ENCODE peak calls at places on chromosomes 7 and 10, in seven cellular contexts. One of them, this sample, is unnamed.

GRCh38 chr7:94247970-94248369 is 146.7 kb upstream of the COL1A2 start:
- DNase-seq in mammary epithelial cell: no peak
- DNase-seq in ascending aorta: no peak
- DNase-seq in cardiac muscle cell: no peak
- DNase-seq in CD4-positive, alpha-beta T cell: no peak
- DNase-seq in left lung: no peak
- DNase-seq in caudate nucleus: no peak
- DNase-seq in this sample: no peak

GRCh38 chr7:40015790-40016296 is 65.8 kb downstream of the CDK13 start:
- DNase-seq in ascending aorta: no peak
- DNase-seq in left lung: no peak
- DNase-seq in caudate nucleus: no peak
- DNase-seq in CD4-positive, alpha-beta T cell: no peak
- DNase-seq in mammary epithelial cell: peak; percentile 39
- DNase-seq in cardiac muscle cell: peak; percentile 66
- DNase-seq in this sample: peak; percentile 11

GRCh38 chr10:101018600-101019439 is 12.1 kb downstream of the PDZD7 start:
- DNase-seq in caudate nucleus: peak; percentile 70
- DNase-seq in CD4-positive, alpha-beta T cell: peak; percentile 75
- DNase-seq in ascending aorta: peak; percentile 90
- DNase-seq in left lung: peak; percentile 93
- DNase-seq in cardiac muscle cell: peak; percentile 87
- DNase-seq in mammary epithelial cell: peak; percentile 71
- DNase-seq in this sample: peak; percentile 87

GRCh38 chr7:55574062-55574717 is 1.9 kb upstream of the VOPP1 start:
- DNase-seq in mammary epithelial cell: peak; percentile 83
- DNase-seq in cardiac muscle cell: peak; percentile 22
- DNase-seq in caudate nucleus: no peak
- DNase-seq in left lung: no peak
- DNase-seq in ascending aorta: no peak
- DNase-seq in CD4-positive, alpha-beta T cell: no peak
- DNase-seq in this sample: no peak

GRCh38 chr7:97272237-97272975 is 154.9 kb downstream of the SDHAF3 start:
- DNase-seq in mammary epithelial cell: no peak
- DNase-seq in ascending aorta: no peak
- DNase-seq in CD4-positive, alpha-beta T cell: no peak
- DNase-seq in left lung: no peak
- DNase-seq in caudate nucleus: no peak
- DNase-seq in cardiac muscle cell: no peak
- DNase-seq in this sample: no peak

GRCh38 chr7:152514771-152515105 is 78.9 kb upstream of the KMT2C start:
- DNase-seq in cardiac muscle cell: no peak
- DNase-seq in left lung: peak; percentile 47
- DNase-seq in ascending aorta: no peak
- DNase-seq in caudate nucleus: no peak
- DNase-seq in CD4-positive, alpha-beta T cell: no peak
- DNase-seq in mammary epithelial cell: no peak
- DNase-seq in this sample: no peak

GRCh38 chr7:40211291-40212003 is 76.6 kb downstream of the SUGCT start:
- DNase-seq in mammary epithelial cell: no peak
- DNase-seq in caudate nucleus: no peak
- DNase-seq in CD4-positive, alpha-beta T cell: no peak
- DNase-seq in left lung: no peak
- DNase-seq in cardiac muscle cell: peak; percentile 71
- DNase-seq in ascending aorta: no peak
- DNase-seq in this sample: no peak

GRCh38 chr10:123559066-123559822 is 106.9 kb upstream of the GPR26 start:
- DNase-seq in ascending aorta: peak; percentile 73
- DNase-seq in cardiac muscle cell: peak; percentile 72
- DNase-seq in CD4-positive, alpha-beta T cell: peak; percentile 77
- DNase-seq in caudate nucleus: peak; percentile 85
- DNase-seq in mammary epithelial cell: peak; percentile 34
- DNase-seq in left lung: peak; percentile 88
- DNase-seq in this sample: peak; percentile 54

GRCh38 chr7:100629117-100629711 is 12.1 kb downstream of the TFR2 start:
- DNase-seq in ascending aorta: no peak
- DNase-seq in left lung: no peak
- DNase-seq in caudate nucleus: no peak
- DNase-seq in mammary epithelial cell: no peak
- DNase-seq in CD4-positive, alpha-beta T cell: no peak
- DNase-seq in cardiac muscle cell: peak; percentile 33
- DNase-seq in this sample: no peak

GRCh38 chr7:140678816-140679130 is 6.0 kb downstream of the ADCK2 start:
- DNase-seq in CD4-positive, alpha-beta T cell: no peak
- DNase-seq in mammary epithelial cell: no peak
- DNase-seq in ascending aorta: peak; percentile 44
- DNase-seq in cardiac muscle cell: no peak
- DNase-seq in left lung: no peak
- DNase-seq in caudate nucleus: no peak
- DNase-seq in this sample: no peak

GRCh38 chr10:98417481-98417959 is 2.5 kb upstream of the PYROXD2 start:
- DNase-seq in caudate nucleus: no peak
- DNase-seq in mammary epithelial cell: no peak
- DNase-seq in left lung: peak; percentile 57
- DNase-seq in ascending aorta: peak; percentile 60
- DNase-seq in cardiac muscle cell: no peak
- DNase-seq in CD4-positive, alpha-beta T cell: no peak
- DNase-seq in this sample: no peak

GRCh38 chr7:41261081-41261480 is 441.8 kb downstream of the INHBA start:
- DNase-seq in ascending aorta: no peak
- DNase-seq in caudate nucleus: no peak
- DNase-seq in left lung: no peak
- DNase-seq in cardiac muscle cell: no peak
- DNase-seq in CD4-positive, alpha-beta T cell: no peak
- DNase-seq in mammary epithelial cell: no peak
- DNase-seq in this sample: peak; percentile 11

GRCh38 chr7:91135703-91136102 is 128.5 kb upstream of the FZD1 start:
- DNase-seq in mammary epithelial cell: peak; percentile 60
- DNase-seq in cardiac muscle cell: no peak
- DNase-seq in ascending aorta: no peak
- DNase-seq in caudate nucleus: no peak
- DNase-seq in left lung: no peak
- DNase-seq in CD4-positive, alpha-beta T cell: no peak
- DNase-seq in this sample: no peak

GRCh38 chr10:34916368-34916767 is 101.3 kb upstream of the PARD3 start:
- DNase-seq in caudate nucleus: no peak
- DNase-seq in ascending aorta: no peak
- DNase-seq in CD4-positive, alpha-beta T cell: no peak
- DNase-seq in mammary epithelial cell: peak; percentile 76
- DNase-seq in cardiac muscle cell: peak; percentile 68
- DNase-seq in left lung: no peak
- DNase-seq in this sample: peak; percentile 64

GRCh38 chr10:35079763-35080162 is 10.4 kb downstream of the CUL2 start:
- DNase-seq in cardiac muscle cell: peak; percentile 72
- DNase-seq in caudate nucleus: no peak
- DNase-seq in left lung: no peak
- DNase-seq in mammary epithelial cell: peak; percentile 70
- DNase-seq in CD4-positive, alpha-beta T cell: no peak
- DNase-seq in ascending aorta: no peak
- DNase-seq in this sample: peak; percentile 90

GRCh38 chr10:103569877-103570276 is 76.4 kb downstream of the NEURL1 start:
- DNase-seq in caudate nucleus: no peak
- DNase-seq in cardiac muscle cell: peak; percentile 40
- DNase-seq in CD4-positive, alpha-beta T cell: no peak
- DNase-seq in ascending aorta: no peak
- DNase-seq in left lung: no peak
- DNase-seq in mammary epithelial cell: no peak
- DNase-seq in this sample: no peak

GRCh38 chr7:107078517-107078966 is 34.0 kb downstream of the PRKAR2B start:
- DNase-seq in cardiac muscle cell: peak; percentile 52
- DNase-seq in CD4-positive, alpha-beta T cell: no peak
- DNase-seq in ascending aorta: no peak
- DNase-seq in left lung: no peak
- DNase-seq in caudate nucleus: no peak
- DNase-seq in mammary epithelial cell: peak; percentile 24
- DNase-seq in this sample: peak; percentile 45

DNA sequence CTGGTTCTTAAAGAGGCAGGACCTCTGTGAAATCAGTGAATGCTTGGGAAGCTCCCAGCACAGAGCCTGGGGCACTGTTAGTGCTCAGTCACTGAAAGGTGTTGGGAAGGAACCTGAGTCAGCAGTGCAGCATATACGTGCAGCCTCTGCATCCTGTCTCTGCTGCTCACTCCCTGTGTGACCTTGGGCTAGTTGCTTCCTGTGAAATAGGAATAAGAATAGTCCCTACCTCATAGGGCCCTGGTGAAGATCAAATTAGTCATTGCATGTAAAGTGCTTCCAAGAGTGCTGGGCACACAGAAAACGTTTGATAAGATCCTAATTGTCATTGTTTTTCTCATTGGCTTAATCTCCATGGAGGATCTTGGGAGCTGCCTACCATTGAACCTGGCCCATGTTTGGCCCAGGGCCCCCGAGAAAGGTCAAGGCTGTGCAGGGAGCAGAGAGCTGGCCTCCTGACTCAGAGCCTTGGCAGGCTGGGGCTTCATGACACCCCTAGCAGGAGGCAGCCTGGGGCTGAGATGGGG is 73.3 kb upstream of the COL13A1 start:
- DNase-seq in ascending aorta: no peak
- DNase-seq in CD4-positive, alpha-beta T cell: no peak
- DNase-seq in left lung: no peak
- DNase-seq in cardiac muscle cell: peak; percentile 37
- DNase-seq in caudate nucleus: no peak
- DNase-seq in mammary epithelial cell: peak; percentile 94
- DNase-seq in this sample: peak; percentile 48
- H3K27ac ChIP-seq in ascending aorta: peak overlapping the region; percentile 92
- H3K27ac ChIP-seq in CD4-positive, alpha-beta T cell: no peak overlapping the region
- H3K27ac ChIP-seq in left lung: no peak overlapping the region
- H3K27ac ChIP-seq in cardiac muscle cell: peak overlapping the region; percentile 63
- H3K27ac ChIP-seq in caudate nucleus: no peak overlapping the region
- H3K27ac ChIP-seq in mammary epithelial cell: peak overlapping the region; percentile 61
- H3K27ac ChIP-seq in this sample: no peak overlapping the region

DNA sequence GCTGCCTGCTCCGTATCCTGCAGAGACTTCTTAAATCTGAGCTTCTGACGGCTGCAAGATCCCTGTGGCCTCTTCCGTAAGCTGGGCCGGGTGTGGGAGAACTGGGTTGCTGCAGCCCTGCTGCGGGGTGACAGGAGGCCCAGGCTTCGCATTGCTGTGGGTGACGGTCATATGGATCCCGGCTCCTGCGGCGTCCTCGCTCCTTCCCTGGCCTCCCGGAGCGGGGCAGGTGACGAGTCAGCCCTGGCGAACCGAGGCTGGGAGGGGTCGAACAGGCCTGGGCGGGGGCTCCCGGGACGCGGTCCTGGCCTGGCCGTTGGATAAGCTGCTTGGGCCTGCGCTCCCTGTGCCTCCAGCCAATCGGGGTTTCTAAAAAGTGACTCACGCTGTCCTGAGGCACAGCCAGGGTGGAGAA is 7.8 kb upstream of the UBE2D1 start:
- DNase-seq in mammary epithelial cell: no peak
- DNase-seq in ascending aorta: peak; percentile 71
- DNase-seq in left lung: peak; percentile 76
- DNase-seq in CD4-positive, alpha-beta T cell: no peak
- DNase-seq in caudate nucleus: no peak
- DNase-seq in cardiac muscle cell: peak; percentile 80
- DNase-seq in this sample: peak; percentile 50
- H3K27ac ChIP-seq in mammary epithelial cell: no peak overlapping the region
- H3K27ac ChIP-seq in ascending aorta: no peak overlapping the region
- H3K27ac ChIP-seq in left lung: no peak overlapping the region
- H3K27ac ChIP-seq in CD4-positive, alpha-beta T cell: no peak overlapping the region
- H3K27ac ChIP-seq in caudate nucleus: no peak overlapping the region
- H3K27ac ChIP-seq in cardiac muscle cell: no peak overlapping the region
- H3K27ac ChIP-seq in this sample: no peak overlapping the region

GRCh38 chr7:131502810-131503545 is 53.5 kb downstream of the PODXL start:
- DNase-seq in mammary epithelial cell: no peak
- DNase-seq in cardiac muscle cell: peak; percentile 57
- DNase-seq in left lung: no peak
- DNase-seq in caudate nucleus: no peak
- DNase-seq in CD4-positive, alpha-beta T cell: no peak
- DNase-seq in ascending aorta: no peak
- DNase-seq in this sample: peak; percentile 55
- H3K27ac ChIP-seq in mammary epithelial cell: no peak overlapping the region
- H3K27ac ChIP-seq in cardiac muscle cell: peak overlapping the region; percentile 66
- H3K27ac ChIP-seq in left lung: peak overlapping the region; percentile 33
- H3K27ac ChIP-seq in caudate nucleus: peak overlapping the region; percentile 23
- H3K27ac ChIP-seq in CD4-positive, alpha-beta T cell: no peak overlapping the region
- H3K27ac ChIP-seq in ascending aorta: no peak overlapping the region
- H3K27ac ChIP-seq in this sample: peak overlapping the region; percentile 14

GRCh38 chr7:75946207-75946855 is 31.4 kb downstream of the POR start:
- DNase-seq in cardiac muscle cell: no peak
- DNase-seq in ascending aorta: no peak
- DNase-seq in caudate nucleus: no peak
- DNase-seq in mammary epithelial cell: no peak
- DNase-seq in CD4-positive, alpha-beta T cell: no peak
- DNase-seq in left lung: peak; percentile 36
- DNase-seq in this sample: no peak

GRCh38 chr7:75951506-75951905 is 36.6 kb downstream of the POR start:
- DNase-seq in CD4-positive, alpha-beta T cell: no peak
- DNase-seq in caudate nucleus: peak; percentile 7
- DNase-seq in left lung: peak; percentile 85
- DNase-seq in cardiac muscle cell: peak; percentile 89
- DNase-seq in mammary epithelial cell: peak; percentile 79
- DNase-seq in ascending aorta: no peak
- DNase-seq in this sample: peak; percentile 56

GRCh38 chr7:75950111-75950681 is 35.2 kb downstream of the POR start:
- DNase-seq in cardiac muscle cell: no peak
- DNase-seq in ascending aorta: no peak
- DNase-seq in CD4-positive, alpha-beta T cell: no peak
- DNase-seq in mammary epithelial cell: no peak
- DNase-seq in caudate nucleus: no peak
- DNase-seq in left lung: peak; percentile 46
- DNase-seq in this sample: no peak

GRCh38 chr7:75945297-75946168 is 30.6 kb downstream of the POR start:
- DNase-seq in ascending aorta: no peak
- DNase-seq in cardiac muscle cell: peak; percentile 93
- DNase-seq in left lung: peak; percentile 61
- DNase-seq in caudate nucleus: no peak
- DNase-seq in CD4-positive, alpha-beta T cell: no peak
- DNase-seq in mammary epithelial cell: peak; percentile 43
- DNase-seq in this sample: no peak

DNA sequence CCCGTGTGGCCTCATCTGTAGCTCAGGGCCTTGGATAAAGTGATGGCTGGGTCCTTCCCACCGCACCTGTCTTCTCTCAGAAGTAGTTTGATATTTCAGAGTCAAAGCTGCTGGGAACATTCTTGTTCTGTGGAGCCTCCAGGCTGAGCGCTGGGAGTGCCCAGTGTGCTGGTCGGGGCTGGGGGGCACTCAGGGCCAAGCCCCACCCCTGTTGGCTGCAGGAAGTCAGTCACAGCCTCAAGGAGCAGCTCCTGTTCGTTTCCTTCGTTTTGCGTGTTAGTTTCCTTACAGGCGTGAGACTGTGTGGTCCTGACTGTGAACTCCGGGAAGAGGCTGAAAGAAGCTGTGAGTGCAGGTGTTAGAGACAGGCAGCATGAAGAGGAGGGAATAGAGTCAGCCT is 33.2 kb downstream of the POR start:
- DNase-seq in left lung: peak; percentile 43
- DNase-seq in cardiac muscle cell: no peak
- DNase-seq in CD4-positive, alpha-beta T cell: no peak
- DNase-seq in ascending aorta: no peak
- DNase-seq in caudate nucleus: no peak
- DNase-seq in mammary epithelial cell: no peak
- DNase-seq in this sample: no peak
- H3K27ac ChIP-seq in left lung: peak overlapping the region; percentile 53
- H3K27ac ChIP-seq in cardiac muscle cell: peak overlapping the region; percentile 31
- H3K27ac ChIP-seq in CD4-positive, alpha-beta T cell: no peak overlapping the region
- H3K27ac ChIP-seq in ascending aorta: no peak overlapping the region
- H3K27ac ChIP-seq in caudate nucleus: peak overlapping the region; percentile 2
- H3K27ac ChIP-seq in mammary epithelial cell: no peak overlapping the region
- H3K27ac ChIP-seq in this sample: no peak overlapping the region

GRCh38 chr7:87212478-87212877 is 7.1 kb downstream of the TMEM243 start:
- DNase-seq in mammary epithelial cell: no peak
- DNase-seq in caudate nucleus: no peak
- DNase-seq in CD4-positive, alpha-beta T cell: no peak
- DNase-seq in left lung: no peak
- DNase-seq in cardiac muscle cell: no peak
- DNase-seq in ascending aorta: no peak
- DNase-seq in this sample: no peak
- H3K27ac ChIP-seq in mammary epithelial cell: no peak overlapping the region
- H3K27ac ChIP-seq in caudate nucleus: no peak overlapping the region
- H3K27ac ChIP-seq in CD4-positive, alpha-beta T cell: peak overlapping the region; percentile 22
- H3K27ac ChIP-seq in left lung: peak overlapping the region; percentile 53
- H3K27ac ChIP-seq in cardiac muscle cell: no peak overlapping the region
- H3K27ac ChIP-seq in ascending aorta: no peak overlapping the region
- H3K27ac ChIP-seq in this sample: no peak overlapping the region